ENCODE peak calls at places on chromosomes 7 and 10, in seven cellular contexts. I, W, G, E, Z, H and L are unnamed samples.

GRCh38 chr10:790821-791551 is 101.5 kb upstream of the DIP2C start:
- DNase-seq in E (peak), I (no peak), Z (no peak), G (no peak), W (no peak), H (no peak), L (peak)

GRCh38 chr7:25624837-25625236 is 396.6 kb upstream of the NPVF start:
- DNase-seq in W (no peak), E (no peak), H (no peak), I (no peak), G (no peak), Z (no peak), L (no peak)

GRCh38 chr10:132280646-132281074 is 27.1 kb downstream of the STK32C start:
- DNase-seq in W (no peak), E (no peak), G (no peak), I (no peak), Z (no peak), H (no peak), L (no peak)

GRCh38 chr10:6133331-6134098 is 44.7 kb downstream of the RBM17 start:
- DNase-seq in W (no peak), H (no peak), G (no peak), I (no peak), Z (no peak), E (no peak), L (peak)

GRCh38 chr10:115043719-115044118 is 49.4 kb upstream of the ATRNL1 start:
- DNase-seq in H (no peak), E (no peak), Z (no peak), G (no peak), I (no peak), W (no peak), L (no peak)

GRCh38 chr10:127020260-127020659 is 115.0 kb downstream of the DOCK1 start:
- DNase-seq in H (no peak), Z (no peak), W (no peak), I (no peak), G (no peak), E (peak), L (no peak)

GRCh38 chr7:129843365-129843898 is 109.3 kb downstream of the UBE2H start:
- DNase-seq in G (no peak), E (no peak), I (no peak), Z (no peak), W (no peak), H (no peak), L (no peak)

GRCh38 chr10:93150289-93150688 is 76.6 kb downstream of the CYP26A1 start:
- DNase-seq in W (peak), I (no peak), G (no peak), Z (no peak), E (no peak), H (no peak), L (no peak)

GRCh38 chr7:5248201-5248885 is 34.4 kb upstream of the SLC29A4 start:
- DNase-seq in Z (peak), W (peak), H (no peak), E (no peak), I (no peak), G (no peak), L (peak)

GRCh38 chr7:103765891-103766290 is 223.6 kb downstream of the RELN start:
- DNase-seq in E (no peak), Z (no peak), H (no peak), W (no peak), I (no peak), G (no peak), L (no peak)

GRCh38 chr7:130430841-130431713 is 9.7 kb downstream of the CEP41 start:
- DNase-seq in E (no peak), G (peak), Z (no peak), H (no peak), W (no peak), I (no peak), L (no peak)

GRCh38 chr7:51121036-51121780 is 195.4 kb downstream of the COBL start:
- DNase-seq in I (no peak), E (no peak), G (no peak), W (no peak), H (no peak), Z (no peak), L (no peak)

GRCh38 chr7:158257001-158257400 is 330.6 kb downstream of the PTPRN2 start:
- DNase-seq in H (no peak), E (peak), W (no peak), I (no peak), Z (no peak), G (no peak), L (no peak)

GRCh38 chr7:131581241-131582157 is 25.1 kb upstream of the PODXL start:
- DNase-seq in E (no peak), W (peak), H (no peak), I (no peak), Z (no peak), G (peak), L (peak)

GRCh38 chr10:103795634-103796265 is 59.6 kb downstream of the SH3PXD2A start:
- DNase-seq in I (no peak), W (no peak), H (peak), Z (no peak), E (no peak), G (no peak), L (peak)

GRCh38 chr7:5396542-5396941 is 27.1 kb downstream of the TNRC18 start:
- DNase-seq in G (no peak), W (no peak), Z (peak), E (no peak), H (no peak), I (no peak), L (peak)

GRCh38 chr10:132344386-132344785 is 12.4 kb downstream of the LRRC27 start:
- DNase-seq in G (no peak), H (no peak), Z (no peak), E (no peak), I (no peak), W (no peak), L (peak)

GRCh38 chr7:26293569-26294308 is 2.1 kb downstream of the SNX10 start:
- DNase-seq in G (no peak), Z (no peak), I (no peak), H (no peak), E (no peak), W (no peak), L (no peak)

GRCh38 chr7:36390199-36391090 is 783 bp downstream of the ANLN start:
- DNase-seq in E (no peak), Z (peak), I (peak), H (no peak), G (peak), W (peak), L (peak)

GRCh38 chr10:78319841-78320240 is 286.2 kb downstream of the RPS24 start:
- DNase-seq in W (no peak), E (no peak), I (no peak), H (no peak), G (no peak), Z (no peak), L (no peak)

GRCh38 chr7:74044366-74045350 is 16.7 kb downstream of the ELN start:
- DNase-seq in W (no peak), G (no peak), H (no peak), I (no peak), Z (no peak), E (no peak), L (no peak)

GRCh38 chr10:132707121-132707775 is 78.7 kb downstream of the NKX6-2 start:
- DNase-seq in Z (peak), G (no peak), E (peak), H (no peak), W (no peak), I (no peak), L (peak)

GRCh38 chr7:140640060-140640611 is 477 bp downstream of the DENND2A start:
- DNase-seq in Z (peak), W (no peak), E (peak), H (no peak), G (no peak), I (no peak), L (peak)

GRCh38 chr10:49831352-49832040 is 69.4 kb upstream of the OGDHL start:
- DNase-seq in W (no peak), I (no peak), G (peak), Z (no peak), E (no peak), H (peak), L (no peak)

GRCh38 chr10:50610364-50610763 is 13.4 kb downstream of the SGMS1 start:
- DNase-seq in G (no peak), H (no peak), E (no peak), Z (no peak), I (no peak), W (no peak), L (peak)

GRCh38 chr10:60877777-60878120 is 66.2 kb downstream of the RHOBTB1 start:
- DNase-seq in Z (no peak), H (no peak), E (no peak), W (no peak), G (no peak), I (no peak), L (no peak)

GRCh38 chr10:48659790-48660189 is 24.9 kb upstream of the WDFY4 start:
- DNase-seq in Z (no peak), H (no peak), G (peak), E (no peak), W (no peak), I (no peak), L (no peak)

GRCh38 chr10:32340596-32341180 is 6.3 kb downstream of the EPC1 start:
- DNase-seq in I (no peak), Z (no peak), H (no peak), G (no peak), W (no peak), E (no peak), L (no peak)

GRCh38 chr7:135558337-135558767 is 635 bp downstream of the NUP205 start:
- DNase-seq in Z (peak), I (peak), E (no peak), H (peak), W (peak), G (peak), L (no peak)

GRCh38 chr7:23275906-23276305 is 23.2 kb upstream of the MALSU1 start:
- DNase-seq in E (no peak), G (no peak), H (no peak), W (no peak), Z (no peak), I (no peak), L (no peak)

GRCh38 chr10:133229265-133230022 is 573 bp upstream of the UTF1 start:
- DNase-seq in G (no peak), H (no peak), Z (no peak), I (no peak), E (no peak), W (no peak), L (no peak)

GRCh38 chr7:100423315-100423714 is 5.2 kb downstream of the ZCWPW1 start:
- DNase-seq in W (no peak), Z (no peak), E (no peak), H (no peak), I (no peak), G (no peak), L (no peak)

GRCh38 chr7:80770675-80771081 is 132.2 kb downstream of the CD36 start:
- DNase-seq in I (no peak), E (no peak), Z (no peak), G (no peak), W (no peak), H (no peak), L (no peak)

GRCh38 chr10:70417568-70417967 is 13.6 kb downstream of the EIF4EBP2 start:
- DNase-seq in G (no peak), Z (no peak), W (no peak), H (no peak), E (no peak), I (no peak), L (no peak)

DNA sequence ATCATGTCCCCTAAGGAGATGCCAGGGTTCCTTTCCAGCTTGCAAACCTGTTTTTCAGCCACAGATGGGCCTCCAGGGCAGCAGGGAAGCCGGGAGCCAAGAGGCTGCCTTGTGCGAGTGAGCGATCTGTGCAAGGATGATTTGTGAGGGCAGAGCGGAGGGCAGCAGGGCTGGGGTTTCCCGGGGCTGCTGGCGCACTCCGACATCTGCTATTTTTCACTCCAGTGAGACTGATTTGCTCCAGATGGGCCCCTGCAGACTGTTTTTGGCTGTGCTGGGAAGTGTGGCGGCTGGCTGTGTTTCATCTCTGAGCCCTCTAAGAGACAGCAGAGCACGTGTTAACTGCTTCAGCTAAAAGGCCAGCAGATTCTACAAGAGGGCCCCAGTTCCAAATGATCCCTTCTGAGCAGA is 466.2 kb downstream of the TYW1 start:
- DNase-seq in Z (peak), I (no peak), E (no peak), W (peak), G (no peak), H (peak), L (peak)
- H3K27ac ChIP-seq in Z (peak), I (no peak), E (no peak), W (peak), G (no peak), H (peak), L (peak)

GRCh38 chr10:99013885-99014284 is 221.8 kb downstream of the HPSE2 start:
- DNase-seq in E (no peak), I (no peak), W (no peak), Z (no peak), G (no peak), H (no peak), L (no peak)
- TF ChIP-seq POLR2AphosphoS5 in E (no peak), I (no peak), W (no peak), Z (no peak), G (no peak), H (no peak), L (no peak)

GRCh38 chr7:2128601-2129375 is 104.0 kb downstream of the MAD1L1 start:
- DNase-seq in I (no peak), E (no peak), Z (no peak), H (no peak), W (no peak), G (no peak), L (no peak)

GRCh38 chr7:2132243-2132642 is 100.5 kb downstream of the MAD1L1 start:
- DNase-seq in E (no peak), H (no peak), Z (no peak), G (no peak), W (no peak), I (no peak), L (no peak)

GRCh38 chr7:2131791-2132190 is 101.0 kb downstream of the MAD1L1 start:
- DNase-seq in H (no peak), E (no peak), I (no peak), G (no peak), Z (no peak), W (no peak), L (no peak)

GRCh38 chr7:2129376-2130375 is 103.1 kb downstream of the MAD1L1 start:
- DNase-seq in W (no peak), E (no peak), I (no peak), G (no peak), H (no peak), Z (no peak), L (no peak)

GRCh38 chr7:2131341-2131740 is 101.4 kb downstream of the MAD1L1 start:
- DNase-seq in W (no peak), H (no peak), E (no peak), Z (no peak), I (no peak), G (no peak), L (no peak)
- H3K27ac ChIP-seq in W (no peak), H (no peak), E (no peak), Z (no peak), I (no peak), G (no peak), L (no peak)

GRCh38 chr7:45103958-45104843 is 7.3 kb downstream of the TBRG4 start:
- DNase-seq in E (no peak), Z (no peak), I (no peak), H (no peak), G (no peak), W (no peak), L (no peak)

GRCh38 chr7:45101748-45102147 is 9.7 kb downstream of the TBRG4 start:
- DNase-seq in Z (no peak), G (no peak), E (no peak), I (no peak), W (no peak), H (no peak), L (peak)

GRCh38 chr7:45104844-45105587 is 6.5 kb downstream of the TBRG4 start:
- DNase-seq in Z (no peak), G (no peak), I (no peak), E (no peak), H (no peak), W (no peak), L (no peak)

GRCh38 chr7:45100761-45101480 is 10.6 kb downstream of the TBRG4 start:
- DNase-seq in Z (no peak), H (no peak), G (no peak), I (no peak), W (no peak), E (peak), L (peak)

DNA sequence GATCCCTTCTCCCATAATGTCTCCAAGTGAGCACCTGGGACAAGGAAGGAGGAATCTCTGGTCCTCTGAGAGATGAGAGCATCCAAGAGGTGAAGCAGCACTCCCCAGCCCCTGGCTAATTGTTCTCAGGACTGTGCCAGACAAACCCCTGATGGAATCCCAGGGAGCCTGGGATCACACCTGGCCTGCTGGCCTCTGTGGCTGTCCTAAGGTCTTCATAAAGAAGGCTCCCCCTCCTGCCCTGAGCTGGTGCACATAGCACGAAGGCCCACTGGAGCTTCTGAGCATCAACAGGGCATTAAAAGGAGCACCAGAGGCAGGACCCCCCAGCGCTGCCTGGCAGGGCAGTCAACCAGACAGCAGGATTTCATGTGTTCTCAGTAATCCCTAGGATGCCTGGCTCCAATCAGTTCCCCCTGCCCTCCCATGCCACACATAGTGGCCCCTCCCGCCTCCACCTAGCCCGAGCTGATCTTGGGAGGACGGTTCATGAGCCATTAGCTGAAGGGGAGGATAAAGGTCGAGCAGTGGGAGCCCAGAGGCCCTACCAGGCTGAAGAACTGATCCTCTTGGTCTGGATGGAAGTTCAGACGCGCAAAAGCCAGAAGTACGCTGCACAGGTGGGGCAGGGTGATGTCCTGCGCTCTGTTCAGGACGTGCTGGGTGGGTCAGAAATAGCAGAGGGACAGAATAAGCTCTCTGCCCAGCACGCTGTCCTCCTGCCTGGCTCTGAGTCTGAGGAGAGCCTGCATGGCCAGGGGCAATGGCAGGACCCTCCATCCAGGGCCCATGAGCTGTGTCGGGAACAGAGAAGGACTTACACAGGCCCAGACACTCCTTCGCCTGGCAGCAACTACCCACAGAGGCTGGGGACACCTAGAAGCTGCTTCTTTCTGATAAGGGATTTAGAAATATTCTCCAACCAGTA is 8.4 kb downstream of the TBRG4 start:
- DNase-seq in Z (no peak), I (no peak), W (no peak), E (no peak), G (no peak), H (no peak), L (peak)
- TF ChIP-seq POLR2AphosphoS5 in Z (no peak), I (no peak), W (no peak), E (no peak), G (no peak), H (no peak), L (no peak)